ENCODE peak calls at places on chromosome 1, in six cellular contexts. V, E, W, R, M and X are unnamed samples. For H3K4me1, the result is how much of the 10 kb centered on the place peaks cover.

GRCh38 chr1:35570589-35571137 is 2.5 kb upstream of the TFAP2E start:
- DNase-seq in V (no peak), E (no peak), W (no peak), R (no peak), M (no peak), X (no peak)

GRCh38 chr1:53061859-53062714 is at the start of gene PODN:
- DNase-seq in V (no peak), E (peak), W (peak), R (peak), M (peak), X (no peak)

GRCh38 chr1:246537441-246537840 is 28.6 kb downstream of the TFB2M start:
- DNase-seq in V (no peak), E (no peak), W (no peak), R (no peak), M (no peak), X (no peak)

GRCh38 chr1:223077434-223077833 is 65.6 kb downstream of the TLR5 start:
- DNase-seq in V (no peak), E (no peak), W (no peak), R (peak), M (no peak), X (no peak)

GRCh38 chr1:209456878-209457277 is 126.6 kb upstream of the CAMK1G start:
- DNase-seq in V (no peak), E (no peak), W (peak), R (no peak), M (no peak), X (no peak)

GRCh38 chr1:230048322-230048721 is 18.7 kb upstream of the GALNT2 start:
- DNase-seq in V (no peak), E (no peak), W (no peak), R (no peak), M (no peak), X (no peak)

GRCh38 chr1:178086294-178087255 is 7.3 kb upstream of the RASAL2 start:
- DNase-seq in V (no peak), E (no peak), W (no peak), R (no peak), M (no peak), X (no peak)

GRCh38 chr1:47513393-47513792 is 75.5 kb downstream of the FOXD2 start:
- DNase-seq in V (no peak), E (no peak), W (no peak), R (no peak), M (no peak), X (no peak)

GRCh38 chr1:2493691-2494322 is 17.7 kb downstream of the PLCH2 start:
- DNase-seq in V (peak), E (no peak), W (no peak), R (no peak), M (no peak), X (no peak)

GRCh38 chr1:201792534-201793305 is 36.2 kb upstream of the IPO9 start:
- DNase-seq in V (peak), E (peak), W (peak), R (peak), M (peak), X (peak)
- H3K4me1 ChIP-seq in V (under half), E (under half), W (under half), R (half or more), M (under half), X (under half)

GRCh38 chr1:167631386-167631941 is 1.4 kb downstream of the RCSD1 start:
- DNase-seq in V (no peak), E (no peak), W (no peak), R (no peak), M (no peak), X (no peak)
- H3K27ac ChIP-seq in V (peak), E (no peak), W (no peak), R (peak), M (peak), X (peak)

GRCh38 chr1:203283597-203283996 is 21.7 kb upstream of the BTG2 start:
- DNase-seq in V (no peak), E (no peak), W (no peak), R (no peak), M (no peak), X (peak)
- TF ChIP-seq CTCF in V (no peak), E (no peak), W (no peak), R (no peak), M (no peak), X (no peak)

DNA sequence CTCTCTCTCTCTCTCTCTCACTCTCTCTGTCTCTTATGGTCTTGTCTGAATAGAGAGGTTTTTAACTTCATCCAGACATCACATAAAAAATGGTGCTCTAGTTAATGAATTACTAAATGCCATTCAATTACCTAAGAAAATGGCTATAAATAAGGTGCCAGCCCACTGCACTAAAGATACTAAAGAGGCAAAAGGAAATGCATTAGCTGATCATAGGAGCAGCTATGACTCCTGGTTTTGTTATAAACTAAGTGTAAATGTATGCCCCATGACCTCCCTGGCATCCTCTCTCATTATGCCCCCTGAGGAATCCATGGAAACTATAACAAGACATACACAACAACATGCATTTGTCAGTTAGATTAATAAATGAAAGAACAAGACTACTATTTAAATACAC is 57.5 kb upstream of the PDC start:
- DNase-seq in V (no peak), E (no peak), W (no peak), R (no peak), M (no peak), X (no peak)
- H3K4me1 ChIP-seq in V (under half), E (under half), W (under half), R (under half), M (under half), X (under half)

DNA sequence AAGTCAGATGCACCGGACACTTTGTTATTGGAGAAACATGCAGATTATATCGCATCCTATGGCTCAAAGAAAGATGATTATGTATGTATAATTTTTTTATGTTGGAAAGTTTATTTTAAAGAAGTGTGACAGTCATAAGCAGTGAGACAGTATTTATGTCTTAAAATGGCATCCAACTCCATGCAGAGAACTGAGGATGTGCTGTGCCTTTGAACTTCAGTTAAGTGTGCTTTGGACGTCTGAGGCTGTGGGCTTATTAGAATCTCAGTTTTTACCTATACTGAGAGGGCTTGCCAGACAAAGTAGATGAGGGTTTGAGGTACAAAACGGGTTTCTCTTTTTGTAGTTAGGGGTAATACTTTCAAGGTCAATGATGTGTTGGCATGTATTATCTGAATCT is 1.5 kb downstream of the RABGGTB start:
- DNase-seq in V (no peak), E (no peak), W (no peak), R (no peak), M (no peak), X (no peak)
- H3K27ac ChIP-seq in V (peak), E (no peak), W (no peak), R (peak), M (peak), X (peak)

DNA sequence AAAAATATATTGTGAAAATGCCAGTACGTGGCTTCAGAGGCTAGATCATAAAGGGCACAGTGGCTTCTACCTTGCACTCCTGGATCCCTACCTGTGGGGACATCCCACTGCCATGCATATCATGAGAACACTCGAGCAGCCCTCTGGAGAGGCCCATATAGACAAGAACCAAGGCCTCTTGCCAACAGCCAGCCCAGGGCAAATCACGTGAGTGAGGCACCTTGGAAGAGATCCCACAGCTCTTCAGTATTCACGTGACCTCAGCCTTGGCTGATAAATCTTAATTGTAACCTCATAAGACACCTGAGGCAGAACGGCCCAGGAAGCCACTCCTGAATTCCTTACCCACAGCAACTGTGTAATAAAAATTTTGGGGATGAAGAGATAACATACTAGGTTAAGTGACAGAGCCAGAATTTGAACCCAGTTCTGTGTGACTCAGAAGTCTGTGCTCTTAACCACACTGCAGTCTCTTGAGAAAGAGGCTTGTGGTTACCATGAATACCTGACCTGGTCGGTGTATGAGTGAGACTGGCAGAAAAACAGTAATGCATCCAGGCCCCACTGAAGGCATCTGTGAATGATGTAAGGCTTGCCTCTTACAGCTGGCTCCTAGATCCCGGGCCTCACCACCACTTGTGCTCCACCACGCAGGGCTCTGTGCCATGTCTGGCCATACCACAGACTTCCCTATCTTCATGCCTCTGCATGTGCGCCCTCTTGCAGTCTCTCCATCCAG is 6.9 kb upstream of the A3GALT2 start:
- DNase-seq in V (no peak), E (peak), W (peak), R (peak), M (peak), X (peak)
- TF ChIP-seq CTCF in V (no peak), E (no peak), W (no peak), R (no peak), M (no peak), X (no peak)

GRCh38 chr1:206687251-206687914 is 2.7 kb downstream of the MAPKAPK2 start:
- DNase-seq in V (no peak), E (no peak), W (no peak), R (no peak), M (no peak), X (no peak)
- H3K4me1 ChIP-seq in V (under half), E (half or more), W (half or more), R (half or more), M (half or more), X (under half)

GRCh38 chr1:207205613-207206009 is 101.6 kb downstream of the C4BPA start:
- DNase-seq in V (no peak), E (no peak), W (no peak), R (no peak), M (no peak), X (no peak)
- H3K27ac ChIP-seq in V (no peak), E (peak), W (no peak), R (peak), M (peak), X (no peak)

GRCh38 chr1:227942021-227942715 is 5.6 kb downstream of the WNT9A start:
- DNase-seq in V (peak), E (no peak), W (no peak), R (no peak), M (peak), X (peak)
- TF ChIP-seq CTCF in V (no peak), E (no peak), W (no peak), R (no peak), M (no peak), X (no peak)

GRCh38 chr1:232579461-232579860 is 50.5 kb downstream of the SIPA1L2 start:
- DNase-seq in V (no peak), E (no peak), W (no peak), R (no peak), M (no peak), X (no peak)

GRCh38 chr1:232577809-232578208 is 52.1 kb downstream of the SIPA1L2 start:
- DNase-seq in V (no peak), E (no peak), W (no peak), R (no peak), M (no peak), X (no peak)

GRCh38 chr1:232579958-232580705 is 49.8 kb downstream of the SIPA1L2 start:
- DNase-seq in V (no peak), E (no peak), W (no peak), R (no peak), M (no peak), X (no peak)

GRCh38 chr1:232576537-232576936 is 53.4 kb downstream of the SIPA1L2 start:
- DNase-seq in V (no peak), E (no peak), W (no peak), R (no peak), M (no peak), X (no peak)

GRCh38 chr1:232578681-232579195 is 51.2 kb downstream of the SIPA1L2 start:
- DNase-seq in V (no peak), E (no peak), W (no peak), R (no peak), M (no peak), X (no peak)
- H3K4me1 ChIP-seq in V (under half), E (under half), W (under half), R (under half), M (under half), X (under half)